ENCODE peak calls at places on chromosomes 1 and 21, in five cellular contexts. S is astrocyte of the spinal cord, X is Peyer's patch, N is hepatocyte, K is suprapubic skin. V is an unnamed sample.
A peak's percentile ranks its signal among the peaks of the same experiment; 100 is the strongest.

GRCh38 chr1:42949312-42950145 is 9.1 kb downstream of the SLC2A1 start:
- DNase-seq in S (no peak), X (no peak), N (no peak), K (no peak), V (no peak)

GRCh38 chr1:219761208-219761860 is 148.4 kb upstream of the ZC3H11B start:
- DNase-seq in S (no peak), X (no peak), N (no peak), K (no peak), V (no peak)

GRCh38 chr1:2789986-2790581 is 11.4 kb downstream of the TTC34 start:
- DNase-seq in S (no peak), X (peak; percentile 35), N (no peak), K (peak; percentile 45), V (peak; percentile 33)

GRCh38 chr1:228781161-228781771 is 46.0 kb downstream of the RHOU start:
- DNase-seq in S (peak; percentile 23), X (no peak), N (peak; percentile 78), K (no peak), V (no peak)

GRCh38 chr21:37341254-37341960 is 25.2 kb upstream of the DYRK1A start:
- DNase-seq in S (no peak), X (no peak), N (no peak), K (no peak), V (no peak)

GRCh38 chr1:13775446-13775845 is 75.5 kb downstream of the PRDM2 start:
- DNase-seq in S (no peak), X (no peak), N (no peak), K (no peak), V (no peak)

GRCh38 chr1:69104859-69105258 is 462.9 kb upstream of the LRRC7 start:
- DNase-seq in S (no peak), X (no peak), N (no peak), K (no peak), V (no peak)

GRCh38 chr1:95233737-95234493 is at the start of gene RWDD3:
- DNase-seq in S (peak; percentile 90), X (peak; percentile 97), N (peak; percentile 97), K (peak; percentile 95), V (peak; percentile 88)

GRCh38 chr21:45432575-45433255 is 27.8 kb downstream of the COL18A1 start:
- DNase-seq in S (peak; percentile 87), X (no peak), N (no peak), K (no peak), V (no peak)

GRCh38 chr21:44054710-44055109 is 42.6 kb downstream of the TRAPPC10 start:
- DNase-seq in S (peak; percentile 65), X (no peak), N (peak; percentile 35), K (no peak), V (no peak)

GRCh38 chr1:93692451-93692861 is 10.8 kb upstream of the BCAR3 start:
- DNase-seq in S (no peak), X (no peak), N (no peak), K (no peak), V (no peak)

GRCh38 chr1:15344380-15344779 is 65.3 kb upstream of the EFHD2 start:
- DNase-seq in S (no peak), X (no peak), N (no peak), K (no peak), V (no peak)

GRCh38 chr1:12587981-12588620 is 29.9 kb downstream of the DHRS3 start:
- DNase-seq in S (peak; percentile 58), X (no peak), N (no peak), K (no peak), V (no peak)

GRCh38 chr1:7495894-7496293 is 275.2 kb upstream of the VAMP3 start:
- DNase-seq in S (no peak), X (no peak), N (no peak), K (no peak), V (no peak)

GRCh38 chr1:165699577-165699976 is 1.2 kb upstream of the ALDH9A1 start:
- DNase-seq in S (no peak), X (no peak), N (no peak), K (no peak), V (no peak)

GRCh38 chr1:147757015-147757990 is 3.1 kb downstream of the GJA5 start:
- DNase-seq in S (no peak), X (no peak), N (peak; percentile 28), K (no peak), V (no peak)

GRCh38 chr1:116127123-116127847 is 16.1 kb downstream of the MAB21L3 start:
- DNase-seq in S (no peak), X (no peak), N (no peak), K (no peak), V (no peak)

GRCh38 chr1:216464489-216464888 is 41.2 kb upstream of the USH2A start:
- DNase-seq in S (peak; percentile 91), X (no peak), N (no peak), K (no peak), V (no peak)

GRCh38 chr1:41622402-41622801 is 137.9 kb upstream of the EDN2 start:
- DNase-seq in S (no peak), X (no peak), N (peak; percentile 51), K (no peak), V (no peak)

GRCh38 chr1:237562247-237562823 is 328.4 kb downstream of the ZP4 start:
- DNase-seq in S (peak; percentile 70), X (no peak), N (peak; percentile 91), K (no peak), V (no peak)

GRCh38 chr1:17185485-17185860 is 19.5 kb upstream of the PADI1 start:
- DNase-seq in S (no peak), X (no peak), N (no peak), K (peak; percentile 28), V (no peak)

GRCh38 chr1:177978530-177978929 is 8.7 kb upstream of the SEC16B start:
- DNase-seq in S (no peak), X (no peak), N (no peak), K (no peak), V (no peak)

GRCh38 chr21:38567577-38568360 is 69.5 kb upstream of the ERG start:
- DNase-seq in S (peak; percentile 50), X (no peak), N (peak; percentile 47), K (no peak), V (no peak)

GRCh38 chr1:237239248-237239647 is 197.3 kb downstream of the RYR2 start:
- DNase-seq in S (no peak), X (no peak), N (no peak), K (no peak), V (no peak)

GRCh38 chr1:228416217-228416971 is at the start of gene TRIM17:
- DNase-seq in S (peak; percentile 15), X (no peak), N (peak; percentile 77), K (no peak), V (no peak)

GRCh38 chr1:42165511-42166210 is 1.1 kb upstream of the GUCA2A start:
- DNase-seq in S (peak; percentile 32), X (peak; percentile 93), N (peak; percentile 93), K (no peak), V (no peak)

GRCh38 chr1:56080123-56080522 is 499.2 kb downstream of the PLPP3 start:
- DNase-seq in S (no peak), X (no peak), N (no peak), K (no peak), V (no peak)

GRCh38 chr1:32215629-32216505 is 6.3 kb downstream of the TMEM234 start:
- DNase-seq in S (peak; percentile 56), X (peak; percentile 84), N (peak; percentile 87), K (no peak), V (no peak)

GRCh38 chr1:56709269-56709880 is 64.3 kb downstream of the PRKAA2 start:
- DNase-seq in S (peak; percentile 70), X (no peak), N (peak; percentile 68), K (no peak), V (no peak)

DNA sequence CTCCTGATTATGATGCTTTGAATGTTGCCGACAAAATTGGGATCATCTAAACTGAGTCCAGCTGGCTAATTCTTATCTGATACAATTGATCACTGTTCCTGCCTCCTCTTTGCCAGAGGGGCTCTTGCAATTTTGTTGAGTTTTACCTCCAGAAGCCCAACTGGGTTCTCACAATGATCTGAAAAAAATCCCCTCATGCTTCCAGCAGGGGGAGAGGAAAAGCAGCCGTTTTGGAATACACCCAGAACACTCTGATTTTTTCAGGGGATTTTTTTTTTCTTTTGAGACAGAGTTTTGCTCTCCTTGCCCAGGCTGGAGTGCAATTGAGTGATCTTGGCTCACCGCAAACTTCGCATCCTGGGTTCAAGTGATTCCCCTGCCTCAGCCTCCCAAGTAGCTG is 13.9 kb upstream of the RERE start:
- DNase-seq in S (no peak), X (no peak), N (no peak), K (no peak), V (no peak)
- TF ChIP-seq CTCF in S (peak; percentile 55), X (no peak), N (peak; percentile 22), K (no peak), V (peak; percentile 21)

GRCh38 chr1:113836534-113836933 is 24.3 kb upstream of the RSBN1 start:
- DNase-seq in S (no peak), X (no peak), N (no peak), K (no peak), V (no peak)
- TF ChIP-seq CTCF in S (no peak), X (no peak), N (no peak), K (no peak), V (no peak)

GRCh38 chr1:166789286-166789685 is 50.0 kb upstream of the POGK start:
- DNase-seq in S (no peak), X (no peak), N (no peak), K (no peak), V (no peak)

GRCh38 chr1:166785987-166786386 is 53.3 kb upstream of the POGK start:
- DNase-seq in S (no peak), X (no peak), N (no peak), K (no peak), V (no peak)
- TF ChIP-seq CTCF in S (no peak), X (no peak), N (no peak), K (no peak), V (no peak)

GRCh38 chr1:26161408-26162219 is 2.7 kb downstream of the FAM110D start:
- DNase-seq in S (peak; percentile 33), X (no peak), N (peak; percentile 80), K (no peak), V (no peak)
- TF ChIP-seq CTCF in S (peak; percentile 2), X (no peak), N (peak; percentile 15), K (no peak), V (peak; percentile 9)

DNA sequence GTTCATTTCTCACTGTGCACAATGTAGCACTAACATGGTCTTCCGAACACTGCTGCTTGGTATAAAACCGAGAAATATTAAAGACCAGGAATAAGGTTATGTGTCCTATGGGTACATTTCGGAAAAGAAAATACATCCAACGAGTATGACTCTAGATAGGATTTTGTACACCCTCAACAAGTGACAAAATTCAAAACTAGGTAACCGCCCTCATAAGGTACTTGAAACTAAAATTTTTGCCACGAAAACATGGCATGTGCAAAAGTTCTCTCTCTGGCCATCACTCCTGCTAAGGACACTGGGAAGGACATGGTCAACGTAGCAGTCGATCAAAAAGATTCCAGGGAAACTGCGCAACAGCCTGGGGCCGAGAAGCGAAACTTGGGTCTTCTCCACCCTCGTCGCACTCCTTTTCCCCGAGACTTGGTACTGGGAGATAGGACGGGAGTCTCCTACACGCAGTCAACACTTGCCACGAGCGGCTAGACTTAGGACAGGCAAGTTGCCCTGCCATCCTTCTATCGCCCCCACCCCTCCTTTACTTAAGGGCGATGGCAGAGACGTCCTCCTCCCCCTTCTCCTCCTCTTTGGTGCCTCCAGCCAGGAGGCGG is 338 bp upstream of the TOR1AIP1 start:
- DNase-seq in S (peak; percentile 96), X (peak; percentile 87), N (peak; percentile 92), K (peak; percentile 91), V (no peak)
- TF ChIP-seq CTCF in S (no peak), X (no peak), N (no peak), K (no peak), V (no peak)

DNA sequence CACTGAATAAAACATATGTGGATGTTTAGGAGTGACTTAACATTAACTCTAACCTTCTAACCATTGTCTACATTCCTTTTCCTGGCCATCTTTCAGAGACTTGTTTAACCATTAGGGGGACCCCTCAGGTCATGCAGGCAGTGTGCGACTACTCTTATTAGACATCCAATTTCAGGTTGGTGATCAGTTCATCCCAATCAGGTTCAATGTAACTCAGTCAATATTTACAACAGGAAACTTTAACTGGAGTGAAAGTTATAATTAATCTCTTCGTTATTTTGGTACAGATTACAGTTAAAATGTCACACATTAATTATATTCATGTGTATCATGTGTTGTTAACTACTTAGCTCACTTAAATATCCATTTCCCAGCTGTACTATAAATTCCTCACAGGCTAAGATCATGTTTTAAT is 68.8 kb upstream of the RGS1 start:
- DNase-seq in S (peak; percentile 65), X (no peak), N (peak; percentile 27), K (no peak), V (no peak)
- TF ChIP-seq CTCF in S (peak; percentile 60), X (no peak), N (peak; percentile 37), K (no peak), V (no peak)